ENCODE peak calls at places on chromosomes 16 and 17, in eight cellular contexts. N is stomach; Z is PC-3; V is ascending aorta; O is OCI-LY7; G is HL-60; H is CD8-positive, alpha-beta T cell; X is AG09319. Q is an unnamed sample.

GRCh38 chr16:50050802-50051201 is 15.0 kb upstream of the HEATR3 start:
- DNase-seq in H (no peak), V (no peak), Z (no peak), N (no peak), O (no peak), G (no peak), X (peak), Q (peak)

GRCh38 chr16:80852261-80852872 is 48.0 kb upstream of the CDYL2 start:
- DNase-seq in Z (peak), N (no peak), V (no peak), X (no peak), G (no peak), H (no peak), O (peak), Q (peak)

GRCh38 chr17:67125417-67125816 is 81.1 kb downstream of the CACNG1 start:
- DNase-seq in X (no peak), V (no peak), O (no peak), G (no peak), Z (no peak), H (no peak), N (no peak), Q (no peak)

GRCh38 chr17:11122908-11123307 is 118.1 kb upstream of the SHISA6 start:
- DNase-seq in G (no peak), V (no peak), H (no peak), Z (no peak), N (peak), O (no peak), X (no peak), Q (no peak)

GRCh38 chr17:324151-324571 is 28.4 kb downstream of the RPH3AL start:
- DNase-seq in Z (no peak), H (no peak), G (no peak), X (no peak), V (no peak), O (no peak), N (no peak), Q (no peak)

GRCh38 chr16:84534815-84535214 is 30.4 kb upstream of the MEAK7 start:
- DNase-seq in O (no peak), H (no peak), X (no peak), N (no peak), G (no peak), V (no peak), Z (no peak), Q (no peak)

GRCh38 chr17:10663231-10663630 is 6.1 kb upstream of the MYH3 start:
- DNase-seq in X (no peak), O (no peak), N (no peak), V (no peak), G (no peak), Z (no peak), H (no peak), Q (no peak)

GRCh38 chr17:55237268-55237667 is 27.5 kb upstream of the HLF start:
- DNase-seq in H (no peak), V (no peak), X (no peak), N (no peak), Z (no peak), O (peak), G (no peak), Q (no peak)

GRCh38 chr17:57810740-57811632 is 38.9 kb downstream of the MRPS23 start:
- DNase-seq in X (no peak), H (no peak), N (no peak), O (no peak), Z (no peak), G (no peak), V (no peak), Q (peak)

GRCh38 chr17:65022751-65023421 is 33.7 kb downstream of the GNA13 start:
- DNase-seq in V (no peak), X (no peak), Z (peak), N (no peak), G (no peak), H (no peak), O (no peak), Q (peak)

GRCh38 chr16:14394834-14395233 is 235.2 kb downstream of the PARN start:
- DNase-seq in Z (no peak), H (no peak), O (no peak), G (no peak), N (no peak), X (no peak), V (no peak), Q (no peak)

GRCh38 chr17:12349297-12349696 is 316.4 kb upstream of the MYOCD start:
- DNase-seq in G (no peak), V (no peak), H (no peak), Z (no peak), N (no peak), X (no peak), O (no peak), Q (no peak)

GRCh38 chr17:61196302-61196704 is 203.3 kb upstream of the TBX2 start:
- DNase-seq in X (peak), Z (no peak), V (no peak), O (no peak), G (no peak), H (no peak), N (no peak), Q (peak)

GRCh38 chr16:88552166-88552565 is 18.0 kb upstream of the ZC3H18 start:
- DNase-seq in X (no peak), H (no peak), O (peak), Z (no peak), N (no peak), G (no peak), V (no peak), Q (no peak)

GRCh38 chr17:81682565-81683207 is 911 bp downstream of the ARL16 start:
- DNase-seq in X (no peak), G (no peak), V (no peak), O (no peak), Z (no peak), H (no peak), N (no peak), Q (peak)

GRCh38 chr17:81684442-81684911 is 666 bp downstream of the HGS start:
- DNase-seq in N (no peak), G (no peak), V (no peak), H (no peak), O (peak), X (peak), Z (peak), Q (peak)

GRCh38 chr17:81683208-81683583 is 401 bp downstream of the ARL16 start:
- DNase-seq in G (no peak), O (no peak), H (no peak), X (no peak), Z (no peak), N (no peak), V (no peak), Q (no peak)

GRCh38 chr17:81685108-81685507 is 1.3 kb downstream of the HGS start:
- DNase-seq in Z (peak), X (no peak), H (peak), G (no peak), V (no peak), O (peak), N (no peak), Q (peak)

GRCh38 chr17:81683584-81684441 is at the start of the genes ARL16 and HGS:
- DNase-seq in N (peak), Z (peak), O (peak), H (peak), X (peak), G (peak), V (peak), Q (peak)
- TF ChIP-seq CTCF in N (no peak), Z (no peak), O (no peak), H (no peak), X (no peak), G (no peak), V (no peak), Q (no peak)

GRCh38 chr16:1492923-1493745 is at the start of gene TELO2:
- DNase-seq in V (peak), G (peak), Z (peak), H (peak), X (peak), O (peak), N (peak), Q (peak)
- TF ChIP-seq CTCF in V (no peak), G (no peak), Z (no peak), H (no peak), X (no peak), O (no peak), N (no peak), Q (no peak)

GRCh38 chr17:33234233-33234632 is 58.9 kb downstream of the ASIC2 start:
- DNase-seq in O (no peak), N (no peak), Z (no peak), H (no peak), X (no peak), G (no peak), V (no peak), Q (no peak)
- TF ChIP-seq CTCF in O (no peak), N (no peak), Z (no peak), H (no peak), X (no peak), G (no peak), V (no peak), Q (no peak)

GRCh38 chr17:38883592-38884526 is 14.0 kb downstream of the LASP1 start:
- DNase-seq in N (no peak), G (no peak), O (no peak), X (no peak), V (no peak), Z (no peak), H (no peak), Q (no peak)
- TF ChIP-seq CTCF in N (no peak), G (no peak), O (peak), X (no peak), V (no peak), Z (no peak), H (no peak), Q (no peak)

GRCh38 chr17:19255279-19255678 is 18.1 kb downstream of the EPN2 start:
- DNase-seq in X (no peak), Z (no peak), N (no peak), H (no peak), G (no peak), V (no peak), O (no peak), Q (no peak)
- TF ChIP-seq CTCF in X (no peak), Z (no peak), N (no peak), H (no peak), G (no peak), V (no peak), O (no peak), Q (no peak)

GRCh38 chr17:43787728-43788127 is 7.5 kb downstream of the CFAP97D1 start:
- DNase-seq in X (no peak), N (no peak), H (no peak), O (no peak), Z (no peak), G (no peak), V (no peak), Q (peak)

GRCh38 chr17:43791589-43791988 is 11.4 kb downstream of the CFAP97D1 start:
- DNase-seq in N (no peak), G (no peak), O (peak), X (no peak), H (no peak), V (no peak), Z (peak), Q (peak)

GRCh38 chr17:43784628-43785101 is 4.4 kb downstream of the CFAP97D1 start:
- DNase-seq in Z (peak), X (no peak), H (no peak), O (no peak), N (no peak), G (no peak), V (no peak), Q (peak)

GRCh38 chr17:43789482-43789881 is 9.2 kb downstream of the CFAP97D1 start:
- DNase-seq in N (no peak), G (no peak), O (no peak), V (no peak), H (no peak), X (no peak), Z (no peak), Q (no peak)

DNA sequence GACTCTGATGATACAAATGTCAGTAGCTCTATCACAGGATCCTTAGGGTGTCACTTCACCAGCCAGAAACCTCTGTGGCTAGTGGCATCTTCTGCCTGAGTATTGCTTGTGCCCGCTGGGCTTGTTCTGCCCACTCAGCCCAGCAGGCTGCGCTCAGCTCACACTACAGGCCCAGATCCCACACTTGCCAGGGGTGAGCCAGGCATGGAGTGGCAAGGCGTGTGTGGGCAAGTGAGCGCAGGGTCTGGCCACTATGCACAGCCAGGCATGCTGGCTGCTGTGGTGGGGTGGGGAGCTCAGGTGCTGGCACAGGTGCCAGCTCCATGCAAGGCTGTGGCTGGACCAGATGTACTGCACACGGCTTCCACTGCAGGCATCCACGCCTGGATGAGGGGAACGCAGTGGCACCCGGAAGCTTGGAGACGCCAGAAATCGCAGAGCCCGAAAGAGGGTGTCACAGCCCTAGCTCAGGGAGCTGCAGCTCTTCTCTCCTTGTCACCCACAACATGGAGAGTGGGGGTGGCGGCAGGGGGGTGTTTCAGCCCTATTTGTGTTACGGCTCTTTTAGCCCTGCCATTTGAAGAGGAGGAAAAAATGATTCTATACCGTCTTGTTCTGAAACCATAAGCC is 10.2 kb downstream of the CFAP97D1 start:
- DNase-seq in V (no peak), X (no peak), H (no peak), O (no peak), G (no peak), N (no peak), Z (peak), Q (peak)
- TF ChIP-seq CTCF in V (no peak), X (no peak), H (no peak), O (no peak), G (no peak), N (peak), Z (peak), Q (no peak)